ENCODE peak calls at places on chromosomes 4 and X, in four cellular contexts. T is choroid plexus epithelial cell, P is fibroblast of the aortic adventitia, U is spleen. L is an unnamed sample.

GRCh38 chr4:38161208-38162113 is 201.3 kb downstream of the PTTG2 start:
- DNase-seq in T (no peak), U (no peak), P (no peak), L (no peak)

GRCh38 chr4:94454405-94454804 is 2.7 kb downstream of the PDLIM5 start:
- DNase-seq in U (no peak), T (no peak), P (no peak), L (no peak)

GRCh38 chr4:127410644-127411043 is 222.1 kb upstream of the INTU start:
- DNase-seq in U (no peak), T (peak; percentile 9), P (no peak), L (no peak)

GRCh38 chr4:135243960-135244561 is 1042.5 kb upstream of the PABPC4L start:
- DNase-seq in U (no peak), T (peak; percentile 11), P (no peak), L (no peak)

GRCh38 chrX:64306712-64307111 is 76.3 kb upstream of the ASB12 start:
- DNase-seq in P (no peak), U (peak; percentile 51), T (no peak), L (no peak)

GRCh38 chrX:44245730-44246129 is 97.7 kb downstream of the EFHC2 start:
- DNase-seq in P (no peak), T (no peak), U (no peak), L (no peak)

GRCh38 chr4:112284166-112284565 is 1.5 kb downstream of the TIFA start:
- DNase-seq in P (peak; percentile 21), U (no peak), T (peak; percentile 32), L (no peak)

GRCh38 chrX:16310326-16310725 is 143.0 kb downstream of the MAGEB17 start:
- DNase-seq in P (no peak), U (no peak), T (no peak), L (no peak)

GRCh38 chr4:17358236-17358635 is 153.7 kb downstream of the QDPR start:
- DNase-seq in T (no peak), U (no peak), P (peak; percentile 5), L (no peak)

GRCh38 chr4:16590792-16591191 is 307.7 kb downstream of the LDB2 start:
- DNase-seq in U (no peak), T (no peak), P (no peak), L (no peak)

GRCh38 chr4:3462790-3463415 is at the start of gene DOK7:
- DNase-seq in P (no peak), U (no peak), T (no peak), L (no peak)

GRCh38 chr4:71689822-71690221 is 94.1 kb downstream of the GC start:
- DNase-seq in U (no peak), P (no peak), T (peak; percentile 5), L (no peak)

GRCh38 chrX:40805404-40805803 is 70.1 kb upstream of the MED14 start:
- DNase-seq in P (no peak), T (no peak), U (no peak), L (no peak)

GRCh38 chrX:110450050-110450449 is 91.4 kb downstream of the RTL9 start:
- DNase-seq in T (peak; percentile 78), U (no peak), P (peak; percentile 78), L (peak; percentile 4)

GRCh38 chr4:13103382-13104015 is 380.6 kb downstream of the RAB28 start:
- DNase-seq in U (no peak), T (no peak), P (no peak), L (no peak)

GRCh38 chr4:47469951-47470350 is 6.4 kb upstream of the COMMD8 start:
- DNase-seq in U (no peak), T (peak; percentile 76), P (peak; percentile 48), L (no peak)

GRCh38 chr4:93285346-93285745 is 543.2 kb upstream of the ATOH1 start:
- DNase-seq in U (no peak), P (no peak), T (no peak), L (no peak)

GRCh38 chr4:101944649-101945048 is 154.1 kb downstream of the BANK1 start:
- DNase-seq in P (peak; percentile 15), T (peak; percentile 72), U (no peak), L (peak; percentile 46)

GRCh38 chrX:84487365-84488353 is 14.6 kb downstream of the HDX start:
- DNase-seq in T (no peak), U (no peak), P (no peak), L (no peak)

GRCh38 chr4:48570646-48571220 is 80.7 kb downstream of the ZAR1 start:
- DNase-seq in P (peak; percentile 20), T (peak; percentile 72), U (no peak), L (peak; percentile 36)

GRCh38 chr4:40916880-40917279 is 167.1 kb downstream of the NSUN7 start:
- DNase-seq in U (no peak), T (peak; percentile 32), P (no peak), L (no peak)

GRCh38 chr4:2080429-2081300 is 21.5 kb downstream of the NAT8L start:
- DNase-seq in T (no peak), U (peak; percentile 65), P (no peak), L (no peak)

GRCh38 chr4:30948653-30949052 is 228.5 kb downstream of the PCDH7 start:
- DNase-seq in P (peak; percentile 90), U (no peak), T (peak; percentile 76), L (peak; percentile 41)

GRCh38 chr4:154854362-154854761 is 73.3 kb downstream of the RBM46 start:
- DNase-seq in T (peak; percentile 10), P (peak; percentile 45), U (no peak), L (no peak)

GRCh38 chr4:147984065-147984777 is 252.3 kb downstream of the ARHGAP10 start:
- DNase-seq in P (peak; percentile 53), T (peak; percentile 82), U (no peak), L (no peak)

GRCh38 chrX:120813982-120814381 is 61.7 kb downstream of the CT47B1 start:
- DNase-seq in U (no peak), P (no peak), T (no peak), L (no peak)

GRCh38 chrX:53486285-53486684 is 52.1 kb upstream of the HSD17B10 start:
- DNase-seq in U (no peak), P (no peak), T (no peak), L (no peak)

GRCh38 chr4:53804719-53805118 is 213.4 kb upstream of the LNX1 start:
- DNase-seq in U (no peak), P (no peak), T (peak; percentile 36), L (no peak)

GRCh38 chrX:138378876-138379275 is 332.6 kb downstream of the FGF13 start:
- DNase-seq in U (no peak), P (no peak), T (no peak), L (no peak)

GRCh38 chr4:3613980-3614730 is 81.9 kb upstream of the LRPAP1 start:
- DNase-seq in U (peak; percentile 72), P (no peak), T (no peak), L (no peak)

GRCh38 chrX:47687249-47687648 is 28.3 kb upstream of the UXT start:
- DNase-seq in U (no peak), P (no peak), T (no peak), L (no peak)

GRCh38 chr4:64409300-64409699 is at the start of gene TECRL:
- DNase-seq in P (no peak), T (no peak), U (no peak), L (no peak)

GRCh38 chr4:108693819-108694218 is 43.4 kb downstream of the OSTC start:
- DNase-seq in U (no peak), P (peak; percentile 24), T (peak; percentile 44), L (peak; percentile 17)

GRCh38 chrX:64975491-64975890 is 759 bp downstream of the ZC4H2 start:
- DNase-seq in T (peak; percentile 5), P (peak; percentile 2), U (peak; percentile 80), L (no peak)

GRCh38 chrX:154097003-154097596 is 417 bp downstream of the MECP2 start:
- DNase-seq in T (peak; percentile 65), P (peak; percentile 55), U (peak; percentile 90), L (peak; percentile 13)

GRCh38 chr4:108155373-108155772 is 13.4 kb downstream of the LEF1 start:
- DNase-seq in T (peak; percentile 37), U (no peak), P (no peak), L (no peak)

GRCh38 chrX:22186165-22186564 is 86.5 kb upstream of the CBLL2 start:
- DNase-seq in T (no peak), U (no peak), P (no peak), L (no peak)

GRCh38 chr4:76498550-76498949 is 63.5 kb downstream of the SHROOM3 start:
- DNase-seq in U (no peak), P (peak; percentile 11), T (peak; percentile 24), L (no peak)

GRCh38 chrX:153969125-153969903 is 2.3 kb downstream of the HCFC1 start:
- DNase-seq in P (no peak), T (no peak), U (peak; percentile 82), L (no peak)

GRCh38 chr4:151238477-151238876 is 38.5 kb upstream of the PRSS48 start:
- DNase-seq in P (peak; percentile 63), T (peak; percentile 72), U (no peak), L (no peak)

GRCh38 chr4:8023696-8024033 is 84.0 kb upstream of the AFAP1 start:
- DNase-seq in P (no peak), U (no peak), T (no peak), L (no peak)
- H3K4me3 ChIP-seq in P (no peak overlapping the region), U (no peak overlapping the region), T (no peak overlapping the region), L (no peak overlapping the region)

GRCh38 chr4:121168446-121168845 is 4.3 kb upstream of the TNIP3 start:
- DNase-seq in P (no peak), T (no peak), U (no peak), L (no peak)
- H3K4me3 ChIP-seq in P (no peak overlapping the region), T (no peak overlapping the region), U (no peak overlapping the region), L (no peak overlapping the region)

DNA sequence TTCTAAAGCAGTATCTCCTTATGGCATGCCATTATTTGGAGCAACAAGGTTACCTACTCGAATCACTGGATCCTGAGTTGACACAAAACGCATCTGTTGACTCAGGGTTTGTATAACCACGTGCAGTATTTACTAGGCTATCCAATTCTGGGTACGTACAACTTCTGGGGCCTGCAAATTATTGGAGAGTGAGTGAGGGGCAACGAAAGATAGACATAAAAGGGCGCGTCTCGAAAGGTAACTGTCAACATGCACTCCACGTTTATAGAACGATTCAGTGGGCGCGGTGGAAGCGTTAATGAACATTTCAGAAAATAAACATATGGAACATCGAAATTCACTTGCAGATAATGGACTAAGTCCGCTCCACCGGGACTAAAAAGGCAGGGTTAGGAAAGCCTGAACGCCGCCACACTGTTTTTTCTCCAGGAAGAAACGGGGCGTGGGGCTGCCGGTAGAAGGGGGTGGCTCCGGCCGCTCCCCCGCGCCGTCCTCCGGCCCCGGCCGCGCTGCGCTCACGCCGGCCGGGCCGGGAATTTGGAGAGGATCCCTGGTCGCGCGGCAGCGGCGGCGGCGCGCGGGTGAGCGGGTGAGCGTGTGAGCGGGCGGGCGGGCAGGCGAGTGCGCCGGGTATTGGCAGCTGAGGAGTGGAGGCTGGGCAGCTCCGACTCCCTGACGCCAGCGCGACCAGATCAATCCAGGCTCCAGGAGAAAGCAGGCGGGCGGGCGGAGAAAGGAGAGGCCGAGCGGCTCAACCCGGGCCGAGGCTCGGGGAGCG is at the start of gene SMAD1:
- DNase-seq in T (peak; percentile 87), P (peak; percentile 82), U (peak; percentile 87), L (peak; percentile 60)
- H3K4me3 ChIP-seq in T (peak within 1 kb of the TSS; percentile 74), P (peak within 1 kb of the TSS; percentile 80), U (peak within 1 kb of the TSS; percentile 61), L (peak within 1 kb of the TSS; percentile 79)

GRCh38 chr4:142721187-142721586 is 124.9 kb downstream of the INPP4B start:
- DNase-seq in T (peak; percentile 16), U (no peak), P (peak; percentile 52), L (no peak)

GRCh38 chr4:142719854-142720541 is 126.1 kb downstream of the INPP4B start:
- DNase-seq in U (no peak), P (peak; percentile 75), T (peak; percentile 49), L (no peak)

GRCh38 chr4:142715727-142716126 is 130.4 kb downstream of the INPP4B start:
- DNase-seq in T (no peak), U (no peak), P (no peak), L (no peak)

GRCh38 chr4:142713282-142714030 is 132.6 kb downstream of the INPP4B start:
- DNase-seq in U (no peak), P (no peak), T (no peak), L (no peak)

GRCh38 chr4:142718981-142719380 is 127.1 kb downstream of the INPP4B start:
- DNase-seq in U (no peak), P (no peak), T (no peak), L (no peak)
- H3K4me3 ChIP-seq in U (no peak overlapping the region), P (no peak overlapping the region), T (no peak overlapping the region), L (no peak overlapping the region)

L was measured in skeletal muscle cell.